ENCODE peak calls at places on chromosomes 16 and 17, in eight cellular contexts. X, O, Y, W, M, T, Q and E are unnamed samples.
A peak's percentile ranks its signal among the peaks of the same experiment; 100 is the strongest.

GRCh38 chr16:88195911-88196465 is 186.8 kb upstream of the ZNF469 start:
- DNase-seq in Y (no peak), M (no peak), O (no peak), W (no peak), T (no peak), X (no peak), Q (no peak), E (no peak)

GRCh38 chr17:58391302-58391984 is 25.9 kb downstream of the RNF43 start:
- DNase-seq in Q (no peak), Y (peak; percentile 95), X (peak; percentile 97), M (peak; percentile 89), W (no peak), T (no peak), O (no peak), E (no peak)

GRCh38 chr17:58352018-58352842 is at the start of gene SUPT4H1:
- DNase-seq in O (peak; percentile 91), Q (peak; percentile 99), T (peak; percentile 89), M (peak; percentile 96), W (peak; percentile 97), Y (peak; percentile 93), X (peak; percentile 91), E (peak; percentile 79)

GRCh38 chr17:30187528-30187927 is 48.0 kb downstream of the SLC6A4 start:
- DNase-seq in M (no peak), Q (no peak), O (no peak), T (no peak), X (no peak), Y (no peak), W (no peak), E (no peak)

GRCh38 chr16:77805403-77805802 is 17.0 kb downstream of the VAT1L start:
- DNase-seq in O (peak; percentile 71), W (no peak), Q (no peak), M (no peak), X (no peak), T (no peak), Y (no peak), E (no peak)

GRCh38 chr16:13143551-13143950 is 242.2 kb downstream of the SHISA9 start:
- DNase-seq in O (no peak), Y (no peak), M (no peak), T (no peak), X (no peak), W (no peak), Q (no peak), E (no peak)

GRCh38 chr17:82053130-82053529 is 1.4 kb downstream of the GPS1 start:
- DNase-seq in O (no peak), Q (no peak), T (no peak), M (no peak), W (no peak), Y (no peak), X (no peak), E (no peak)

GRCh38 chr17:62692721-62693431 is 65.4 kb downstream of the MRC2 start:
- DNase-seq in Y (no peak), M (peak; percentile 56), X (no peak), T (no peak), Q (peak; percentile 93), O (no peak), W (peak; percentile 63), E (no peak)

GRCh38 chr17:17098426-17099035 is 56.3 kb downstream of the MPRIP start:
- DNase-seq in W (no peak), M (peak; percentile 43), T (peak; percentile 57), Q (no peak), X (no peak), Y (no peak), O (no peak), E (peak; percentile 81)

GRCh38 chr16:73092236-73092781 is 44.4 kb upstream of the ZFHX3 start:
- DNase-seq in X (no peak), Q (no peak), O (no peak), T (no peak), W (no peak), Y (no peak), M (no peak), E (no peak)

GRCh38 chr16:66226762-66227161 is 139.7 kb upstream of the CDH5 start:
- DNase-seq in T (no peak), Y (no peak), M (no peak), Q (peak; percentile 28), O (no peak), W (no peak), X (no peak), E (no peak)

GRCh38 chr17:14360851-14361250 is 60.0 kb downstream of the HS3ST3B1 start:
- DNase-seq in X (no peak), Q (peak; percentile 3), O (no peak), W (no peak), M (no peak), Y (no peak), T (no peak), E (no peak)

GRCh38 chr16:3590736-3591435 is 13.7 kb upstream of the NLRC3 start:
- DNase-seq in Y (no peak), W (no peak), T (no peak), O (no peak), X (no peak), Q (no peak), M (no peak), E (no peak)

GRCh38 chr17:300881-301280 is 51.7 kb downstream of the RPH3AL start:
- DNase-seq in O (no peak), T (peak; percentile 15), M (no peak), Y (no peak), X (no peak), W (no peak), Q (no peak), E (no peak)

GRCh38 chr16:67024384-67024896 is 4.5 kb upstream of the CBFB start:
- DNase-seq in Q (no peak), X (no peak), M (no peak), T (no peak), W (no peak), Y (peak; percentile 6), O (peak; percentile 34), E (peak; percentile 28)

GRCh38 chr17:60135951-60136666 is 13.7 kb upstream of the CA4 start:
- DNase-seq in W (no peak), Q (peak; percentile 40), X (no peak), T (no peak), M (no peak), O (no peak), Y (peak; percentile 10), E (peak; percentile 12)

GRCh38 chr16:69522041-69522578 is 43.7 kb upstream of the NFAT5 start:
- DNase-seq in M (no peak), O (peak; percentile 1), X (no peak), Y (no peak), T (no peak), W (no peak), Q (no peak), E (no peak)

GRCh38 chr17:7560172-7561027 is 1.3 kb upstream of the SENP3 start:
- DNase-seq in M (peak; percentile 85), T (peak; percentile 65), W (peak; percentile 90), O (peak; percentile 80), Q (peak; percentile 98), X (peak; percentile 81), Y (peak; percentile 83), E (peak; percentile 79)

GRCh38 chr17:7561589-7562207 is at the start of gene SENP3:
- DNase-seq in Q (peak; percentile 97), M (peak; percentile 96), X (peak; percentile 92), W (peak; percentile 97), O (peak; percentile 94), T (peak; percentile 92), Y (peak; percentile 89), E (peak; percentile 93)

GRCh38 chr17:7563115-7563869 is 1.6 kb downstream of the SENP3 start:
- DNase-seq in W (no peak), T (no peak), Q (no peak), O (no peak), X (no peak), M (no peak), Y (no peak), E (no peak)

GRCh38 chr17:7561028-7561575 is 617 bp upstream of the SENP3 start:
- DNase-seq in Y (peak; percentile 96), T (peak; percentile 93), X (peak; percentile 96), Q (peak; percentile 98), M (peak; percentile 94), O (peak; percentile 94), W (peak; percentile 95), E (peak; percentile 87)

GRCh38 chr17:7562208-7562605 is 488 bp downstream of the SENP3 start:
- DNase-seq in T (no peak), M (peak; percentile 35), W (no peak), O (no peak), X (no peak), Q (no peak), Y (no peak), E (no peak)
- H3K9me3 ChIP-seq in T (no peaks in the 10 kb centered on the region), M (no peaks in the 10 kb centered on the region), W (no peaks in the 10 kb centered on the region), O (no peaks in the 10 kb centered on the region), X (no peaks in the 10 kb centered on the region), Q (no peaks in the 10 kb centered on the region), Y (no peaks in the 10 kb centered on the region), E (no peaks in the 10 kb centered on the region)

DNA sequence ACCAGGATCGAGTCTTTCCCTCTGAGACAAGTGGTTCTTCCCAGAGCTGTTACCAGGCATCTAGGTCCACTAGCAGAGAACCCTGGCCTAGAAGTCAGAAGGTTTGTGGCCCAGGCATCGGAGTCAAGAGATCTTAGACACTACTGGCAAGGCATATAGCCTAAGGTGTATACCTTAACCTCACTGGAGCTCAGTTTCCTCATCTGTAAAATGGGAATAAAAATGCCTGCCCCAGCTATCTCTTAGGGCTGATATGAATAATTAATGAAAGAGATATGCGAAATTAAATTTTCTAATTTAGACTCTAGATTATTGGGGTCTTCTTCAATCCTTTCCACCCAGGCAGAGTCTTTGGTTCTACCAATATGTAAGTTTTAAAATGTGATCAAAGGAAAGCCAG is 60.5 kb upstream of the NLK start:
- DNase-seq in T (no peak), O (no peak), W (no peak), M (no peak), X (no peak), Q (no peak), Y (no peak), E (no peak)
- H3K4me1 ChIP-seq in T (peaks cover 2% of the 10 kb centered on the region), O (no peaks in the 10 kb centered on the region), W (no peaks in the 10 kb centered on the region), M (peaks cover 7% of the 10 kb centered on the region), X (no peaks in the 10 kb centered on the region), Q (no peaks in the 10 kb centered on the region), Y (peaks cover 4% of the 10 kb centered on the region), E (no peaks in the 10 kb centered on the region)

GRCh38 chr17:2393954-2394749 is 6.7 kb downstream of the MNT start:
- DNase-seq in T (peak; percentile 64), X (no peak), O (no peak), M (no peak), W (peak; percentile 47), Q (peak; percentile 71), Y (no peak), E (no peak)

GRCh38 chr17:2396192-2396567 is 4.7 kb downstream of the MNT start:
- DNase-seq in O (no peak), T (no peak), Y (no peak), Q (no peak), M (no peak), W (no peak), X (no peak), E (no peak)

GRCh38 chr17:2394775-2395191 is 6.1 kb downstream of the MNT start:
- DNase-seq in X (no peak), T (peak; percentile 70), O (no peak), Q (no peak), W (no peak), Y (no peak), M (no peak), E (no peak)

GRCh38 chr17:2396568-2397246 is 4.2 kb downstream of the MNT start:
- DNase-seq in T (peak; percentile 95), O (peak; percentile 98), W (peak; percentile 95), M (peak; percentile 98), X (peak; percentile 93), Q (peak; percentile 99), Y (peak; percentile 85), E (peak; percentile 99)

GRCh38 chr17:2395258-2396170 is 5.3 kb downstream of the MNT start:
- DNase-seq in T (peak; percentile 66), X (no peak), W (no peak), Q (peak; percentile 83), M (peak; percentile 49), O (no peak), Y (no peak), E (no peak)
- TF ChIP-seq CTCF in T (no peak), X (no peak), W (peak; percentile 15), Q (peak; percentile 34), M (no peak), O (no peak), Y (no peak), E (no peak)

GRCh38 chr16:34743115-34743514 is 1283.7 kb downstream of the TP53TG3F start:
- DNase-seq in O (no peak), Y (no peak), W (no peak), Q (no peak), X (no peak), M (no peak), T (no peak), E (no peak)
- H3K9me3 ChIP-seq in O (peaks cover 47% of the 10 kb centered on the region), Y (no peaks in the 10 kb centered on the region), W (peaks cover 34% of the 10 kb centered on the region), Q (peaks cover 81% of the 10 kb centered on the region), X (peaks cover 3% of the 10 kb centered on the region), M (peaks cover 25% of the 10 kb centered on the region), T (no peaks in the 10 kb centered on the region), E (peaks cover 22% of the 10 kb centered on the region)